ENCODE peak calls at places on chromosomes 11 and 22, in four cellular contexts. J is CD8-positive, alpha-beta T cell; D is activated naive CD4-positive, alpha-beta T cell; L is effector CD4-positive, alpha-beta T cell. F is an unnamed sample.

GRCh38 chr22:21761086-21761485 is 25.5 kb upstream of the YPEL1 start:
- DNase-seq in J (no peak), D (no peak), L (no peak), F (no peak)

GRCh38 chr11:106939157-106939556 is 79.1 kb downstream of the GUCY1A2 start:
- DNase-seq in J (no peak), D (no peak), L (no peak), F (no peak)

GRCh38 chr22:24554316-24555159 is at the start of gene GUCD1:
- DNase-seq in J (peak), D (no peak), L (no peak), F (no peak)

GRCh38 chr11:1399386-1400167 is 9.8 kb downstream of the BRSK2 start:
- DNase-seq in J (no peak), D (no peak), L (no peak), F (no peak)

GRCh38 chr11:75400110-75400865 is 970 bp downstream of the RPS3 start:
- DNase-seq in J (no peak), D (no peak), L (no peak), F (no peak)

GRCh38 chr22:46681010-46681409 is 57.0 kb downstream of the CERK start:
- DNase-seq in J (no peak), D (no peak), L (no peak), F (no peak)

GRCh38 chr11:126782810-126783209 is 217.8 kb downstream of the KIRREL3 start:
- DNase-seq in J (no peak), D (no peak), L (no peak), F (no peak)

GRCh38 chr22:50313021-50313420 is 5.6 kb upstream of the PLXNB2 start:
- DNase-seq in J (no peak), D (no peak), L (no peak), F (no peak)

GRCh38 chr11:121455115-121455514 is 2.3 kb upstream of the SORL1-AS1 start:
- DNase-seq in J (no peak), D (no peak), L (no peak), F (no peak)

GRCh38 chr11:30025396-30026139 is 8.7 kb upstream of the KCNA4 start:
- DNase-seq in J (no peak), D (no peak), L (no peak), F (no peak)

GRCh38 chr22:38614331-38615122 is 41.7 kb downstream of the FAM227A start:
- DNase-seq in J (no peak), D (no peak), L (no peak), F (no peak)